ENCODE peak calls at places on chromosome 22, in seven cellular contexts. T is ovary, B is AG04450, M is cardiac muscle cell, G is spleen, R is fibroblast of lung, Z is tibial artery. C is an unnamed sample.

GRCh38 chr22:23218867-23219251 is 38.5 kb downstream of the BCR start:
- DNase-seq in G (peak; percentile 93), M (peak; percentile 86), T (peak; percentile 51), B (no peak), Z (no peak), R (peak; percentile 77), C (peak; percentile 79)

GRCh38 chr22:20083157-20083890 is 3.3 kb downstream of the DGCR8 start:
- DNase-seq in T (no peak), R (no peak), B (no peak), G (peak; percentile 64), Z (peak; percentile 24), M (no peak), C (no peak)

GRCh38 chr22:32058656-32059280 is 15.7 kb downstream of the SLC5A1 start:
- DNase-seq in B (no peak), T (no peak), M (peak; percentile 90), G (no peak), R (no peak), Z (no peak), C (no peak)

GRCh38 chr22:19065298-19065859 is 56.8 kb downstream of the DGCR2 start:
- DNase-seq in R (no peak), M (no peak), B (no peak), T (no peak), G (peak; percentile 39), Z (peak; percentile 31), C (no peak)

GRCh38 chr22:42170946-42171345 is 40.3 kb upstream of the CYP2D6 start:
- DNase-seq in M (no peak), Z (no peak), R (no peak), T (no peak), B (no peak), G (no peak), C (no peak)

GRCh38 chr22:23102002-23102655 is 31.8 kb downstream of the GNAZ start:
- DNase-seq in Z (no peak), T (no peak), R (no peak), G (no peak), B (no peak), M (no peak), C (no peak)

GRCh38 chr22:19398206-19398605 is 33.3 kb downstream of the HIRA start:
- DNase-seq in R (peak; percentile 15), T (no peak), M (no peak), B (no peak), G (no peak), Z (no peak), C (no peak)

GRCh38 chr22:25702571-25703167 is 39.3 kb upstream of the MYO18B start:
- DNase-seq in R (no peak), M (no peak), B (no peak), T (no peak), Z (no peak), G (no peak), C (no peak)

GRCh38 chr22:45905924-45906865 is 70.8 kb downstream of the WNT7B start:
- DNase-seq in G (no peak), T (no peak), Z (peak; percentile 74), B (peak; percentile 23), M (peak; percentile 21), R (peak; percentile 51), C (no peak)

GRCh38 chr22:19873960-19874306 is 19.3 kb upstream of the GNB1L start:
- DNase-seq in G (peak; percentile 57), B (no peak), Z (peak; percentile 57), T (peak; percentile 24), R (no peak), M (no peak), C (no peak)

GRCh38 chr22:35467788-35468187 is 67.8 kb downstream of the MCM5 start:
- DNase-seq in T (peak; percentile 74), B (no peak), G (peak; percentile 77), Z (peak; percentile 86), M (peak; percentile 30), R (peak; percentile 70), C (no peak)

GRCh38 chr22:50485221-50486131 is 1.2 kb upstream of the MIOX start:
- DNase-seq in B (no peak), T (no peak), R (no peak), Z (no peak), G (no peak), M (no peak), C (no peak)

GRCh38 chr22:22799561-22799960 is 88.1 kb upstream of the IGLL5 start:
- DNase-seq in B (no peak), Z (peak; percentile 43), R (no peak), G (no peak), M (no peak), T (no peak), C (no peak)

GRCh38 chr22:24420072-24420976 is 7.1 kb upstream of the ADORA2A start:
- DNase-seq in Z (no peak), T (no peak), M (no peak), B (no peak), G (peak; percentile 78), R (no peak), C (peak; percentile 70)

GRCh38 chr22:23279781-23280180 is 99.5 kb downstream of the BCR start:
- DNase-seq in B (no peak), G (no peak), Z (no peak), R (no peak), T (no peak), M (no peak), C (no peak)

GRCh38 chr22:19138217-19139000 is 6.0 kb downstream of the ESS2 start:
- DNase-seq in M (no peak), R (no peak), T (no peak), B (no peak), G (peak; percentile 55), Z (no peak), C (no peak)

GRCh38 chr22:23119492-23120414 is 22.0 kb downstream of the RSPH14 start:
- DNase-seq in B (no peak), G (no peak), R (no peak), M (no peak), T (no peak), Z (no peak), C (no peak)

GRCh38 chr22:16601437-16602223 is 9.0 kb upstream of the CCT8L2 start:
- DNase-seq in M (peak; percentile 0), R (no peak), B (no peak), G (peak; percentile 76), T (peak; percentile 26), Z (no peak), C (no peak)

GRCh38 chr22:50305658-50306566 is 1.5 kb downstream of the PLXNB2 start:
- DNase-seq in Z (peak; percentile 96), B (peak; percentile 90), T (peak; percentile 90), M (peak; percentile 57), G (no peak), R (peak; percentile 92), C (no peak)

GRCh38 chr22:50247748-50248147 is 2.9 kb upstream of the TUBGCP6 start:
- DNase-seq in Z (no peak), G (no peak), B (no peak), R (peak; percentile 45), M (no peak), T (no peak), C (no peak)

GRCh38 chr22:50733521-50734342 is 4.3 kb upstream of the ACR start:
- DNase-seq in R (peak; percentile 57), G (peak; percentile 70), M (no peak), T (peak; percentile 12), B (peak; percentile 26), Z (peak; percentile 41), C (peak; percentile 55)

GRCh38 chr22:50473855-50474671 is 772 bp downstream of the SBF1 start:
- DNase-seq in B (peak; percentile 20), T (peak; percentile 57), Z (no peak), G (peak; percentile 86), R (peak; percentile 55), M (peak; percentile 69), C (no peak)

GRCh38 chr22:24727218-24727851 is 47.2 kb downstream of the PIWIL3 start:
- DNase-seq in T (no peak), M (no peak), Z (no peak), G (no peak), R (peak; percentile 93), B (peak; percentile 74), C (no peak)

GRCh38 chr22:50712341-50713007 is 25.5 kb upstream of the ACR start:
- DNase-seq in R (no peak), G (peak; percentile 56), Z (no peak), B (no peak), M (no peak), T (no peak), C (peak; percentile 72)

GRCh38 chr22:30265851-30266444 is 703 bp downstream of the OSM start:
- DNase-seq in M (no peak), Z (peak; percentile 82), T (no peak), G (peak; percentile 98), R (no peak), B (no peak), C (no peak)

GRCh38 chr22:40020956-40021355 is 26.2 kb downstream of the FAM83F start:
- DNase-seq in G (no peak), Z (no peak), T (no peak), B (no peak), R (no peak), M (no peak), C (no peak)
- TF ChIP-seq CTCF in G (no peak), Z (no peak), T (no peak), B (no peak), R (no peak), M (no peak), C (no peak)

DNA sequence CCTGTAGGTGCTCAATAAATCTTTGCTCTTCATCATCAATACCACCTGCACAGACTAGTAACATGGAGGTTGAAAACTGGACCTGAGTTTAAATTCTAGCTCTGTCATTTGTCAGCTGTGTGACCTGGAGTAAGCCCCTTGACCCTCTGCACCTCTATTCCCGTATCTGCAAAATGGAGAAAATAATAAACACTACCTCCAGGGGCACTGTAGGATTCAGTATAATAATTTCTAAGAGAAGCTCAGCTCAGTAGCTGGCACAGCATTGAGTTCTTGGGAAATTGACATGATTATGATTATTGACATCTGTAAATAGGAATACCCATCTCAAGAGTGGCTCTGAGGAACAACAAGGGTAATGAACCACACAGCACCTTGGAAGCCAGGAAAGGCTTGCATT is 78.4 kb downstream of the MN1 start:
- DNase-seq in T (no peak), R (no peak), B (no peak), G (no peak), Z (no peak), M (no peak), C (no peak)
- TF ChIP-seq CTCF in T (no peak), R (no peak), B (peak; percentile 17), G (no peak), Z (no peak), M (peak; percentile 19), C (peak; percentile 66)

GRCh38 chr22:37678372-37678771 is 2.9 kb downstream of the LGALS1 start:
- DNase-seq in T (no peak), B (no peak), Z (no peak), G (no peak), M (no peak), R (no peak), C (no peak)
- TF ChIP-seq CTCF in T (no peak), B (no peak), Z (no peak), G (no peak), M (no peak), R (no peak), C (no peak)

DNA sequence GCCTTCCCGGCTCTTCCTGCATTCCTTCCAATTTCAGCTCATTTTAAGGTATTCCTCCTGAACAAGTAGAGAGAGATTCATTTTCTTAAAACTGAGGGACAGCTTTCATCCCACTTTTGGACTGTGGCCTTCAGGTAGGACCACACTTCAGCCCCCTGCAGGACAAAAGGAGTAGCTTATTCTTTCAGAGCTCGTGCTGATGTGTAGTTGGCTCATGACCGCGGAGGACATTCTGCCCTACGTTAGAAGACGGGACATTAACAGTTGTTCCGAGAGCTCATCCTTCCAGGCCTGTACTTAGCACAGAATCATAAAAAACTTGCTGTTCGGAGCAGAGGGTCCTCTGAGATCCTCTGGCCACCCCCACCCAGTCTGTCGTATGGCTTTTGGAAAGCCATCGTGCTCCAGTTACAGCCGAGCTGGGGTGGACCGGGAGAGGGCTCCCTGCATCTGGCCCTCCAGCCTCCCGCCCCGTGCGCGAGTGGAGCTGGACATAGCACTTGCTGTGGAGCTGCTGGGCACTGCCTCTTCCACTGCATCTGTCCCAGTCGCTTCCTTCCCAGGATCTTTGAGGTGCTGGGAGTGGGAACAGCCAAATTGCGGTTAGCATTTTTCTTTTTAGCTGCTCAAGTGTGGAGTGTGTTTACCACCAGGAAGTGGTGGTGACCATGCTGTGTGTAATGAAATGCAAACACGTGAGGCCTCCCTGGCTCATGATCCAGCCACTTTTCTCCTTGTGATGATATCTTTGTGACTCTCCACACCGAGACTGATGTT is 250.3 kb downstream of the TBC1D22A start:
- DNase-seq in B (peak; percentile 2), M (no peak), R (peak; percentile 40), G (no peak), Z (no peak), T (no peak), C (no peak)
- TF ChIP-seq CTCF in B (peak; percentile 26), M (peak; percentile 12), R (peak; percentile 9), G (no peak), Z (no peak), T (no peak), C (peak; percentile 27)

C was measured in chondrocyte.